ENCODE peak calls at places on chromosomes 5 and 9, in five cellular contexts. Y is brain microvascular endothelial cell; Q is stimulated activated CD4-positive, alpha-beta T cell treated with anti-CD3 and anti-CD28 coated beads, Interleukin-1b, Interleukin-23, amount 100 ng/mL, for 1 hour; E is GM04504; M is activated T-helper 1 cell treated with anti-CD3 and anti-CD28 coated beads, Interleukin-12 subunit alpha, Interleukin-12 subunit beta, Interleukin-2, Interleukin-4 antibody, amounts not matched to agents 30 ng/mL and 10 ng/mL and 1 ng/mL, durations not matched to agents 14 hours and 24 hours and 36 hours. P is an unnamed sample.

GRCh38 chr9:78026416-78026815 is 5.2 kb downstream of the GNAQ start:
- DNase-seq in Q (no peak), E (no peak), Y (no peak), M (no peak), P (no peak)

GRCh38 chr5:66967826-66968262 is 228.8 kb downstream of the CD180 start:
- DNase-seq in Y (peak), E (no peak), Q (no peak), M (no peak), P (no peak)

GRCh38 chr9:28073278-28073677 is 500.0 kb upstream of the C9orf72 start:
- DNase-seq in E (no peak), Q (no peak), M (no peak), Y (peak), P (no peak)

GRCh38 chr9:89498845-89499480 is 1.1 kb upstream of the SEMA4D start:
- DNase-seq in M (peak), Y (no peak), Q (no peak), E (no peak), P (peak)

GRCh38 chr9:127021664-127022337 is 100.6 kb downstream of the ANGPTL2 start:
- DNase-seq in Y (peak), E (peak), Q (no peak), M (no peak), P (no peak)

GRCh38 chr9:81534138-81534865 is 155.0 kb downstream of the TLE1 start:
- DNase-seq in Q (no peak), E (no peak), Y (no peak), M (no peak), P (no peak)

GRCh38 chr5:132661231-132662003 is 3.4 kb downstream of the IL13 start:
- DNase-seq in Y (no peak), M (no peak), E (no peak), Q (no peak), P (no peak)

GRCh38 chr9:89940625-89941024 is 335.8 kb downstream of the GADD45G start:
- DNase-seq in Q (no peak), M (no peak), Y (no peak), E (no peak), P (no peak)

GRCh38 chr9:3827175-3827574 is 301.4 kb upstream of the RFX3 start:
- DNase-seq in M (no peak), E (no peak), Q (no peak), Y (no peak), P (no peak)

GRCh38 chr9:101226161-101226560 is 158.6 kb downstream of the BAAT start:
- DNase-seq in Q (no peak), M (no peak), Y (no peak), E (no peak), P (no peak)

GRCh38 chr9:115668506-115668905 is 485.1 kb upstream of the PAPPA start:
- DNase-seq in Y (peak), E (peak), Q (no peak), M (no peak), P (no peak)

GRCh38 chr5:33649801-33650482 is 209.2 kb downstream of the TARS1 start:
- DNase-seq in Y (peak), E (peak), Q (no peak), M (no peak), P (no peak)

GRCh38 chr5:32511778-32512374 is 67.3 kb upstream of the ZFR start:
- DNase-seq in M (no peak), E (no peak), Q (no peak), Y (no peak), P (no peak)

GRCh38 chr9:94655739-94656138 is 16.4 kb upstream of the FBP1 start:
- DNase-seq in Q (no peak), M (no peak), E (no peak), Y (no peak), P (no peak)

GRCh38 chr5:12292610-12293204 is 388.5 kb upstream of the CTNND2 start:
- DNase-seq in M (no peak), Y (no peak), E (no peak), Q (no peak), P (no peak)

GRCh38 chr9:108478871-108479332 is 376.9 kb downstream of the ACTL7B start:
- DNase-seq in E (peak), Y (peak), M (no peak), Q (no peak), P (no peak)

GRCh38 chr5:170168797-170169196 is 63.1 kb downstream of the FOXI1 start:
- DNase-seq in Q (no peak), Y (no peak), M (no peak), E (no peak), P (no peak)

GRCh38 chr9:133426011-133426410 is 3.8 kb downstream of the ADAMTS13 start:
- DNase-seq in M (no peak), Y (no peak), E (no peak), Q (no peak), P (no peak)